ENCODE peak calls at places on chromosomes 11 and 22, in four cellular contexts. S, Q, U and I are unnamed samples.
A peak's percentile ranks its signal among the peaks of the same experiment; 100 is the strongest.

GRCh38 chr11:13291794-13292193 is 14.2 kb downstream of the BMAL1 start:
- DNase-seq in S (no peak), Q (no peak), U (no peak), I (no peak)

GRCh38 chr11:127943152-127943551 is 644.2 kb downstream of the ETS1 start:
- DNase-seq in S (no peak), Q (no peak), U (no peak), I (no peak)

GRCh38 chr11:67408437-67409200 is 4.7 kb downstream of the TBC1D10C start:
- DNase-seq in S (no peak), Q (no peak), U (no peak), I (no peak)

GRCh38 chr11:16792426-16792825 is 54.0 kb downstream of the C11orf58 start:
- DNase-seq in S (no peak), Q (no peak), U (no peak), I (no peak)

GRCh38 chr11:122398851-122399250 is 256.7 kb upstream of the UBASH3B start:
- DNase-seq in S (no peak), Q (no peak), U (no peak), I (no peak)

GRCh38 chr22:27312567-27313507 is 488.7 kb downstream of the MN1 start:
- DNase-seq in S (no peak), Q (no peak), U (no peak), I (no peak)

GRCh38 chr11:12043221-12043620 is 34.8 kb upstream of the DKK3 start:
- DNase-seq in S (no peak), Q (no peak), U (no peak), I (no peak)

GRCh38 chr11:30147293-30147692 is 83.5 kb upstream of the FSHB start:
- DNase-seq in S (no peak), Q (no peak), U (no peak), I (no peak)

GRCh38 chr22:39463931-39464390 is 7.1 kb downstream of the MGAT3 start:
- DNase-seq in S (no peak), Q (no peak), U (no peak), I (no peak)

GRCh38 chr11:128422576-128423370 is 164.6 kb downstream of the ETS1 start:
- DNase-seq in S (no peak), Q (no peak), U (no peak), I (peak; percentile 84)

GRCh38 chr22:28832731-28833130 is 32.4 kb upstream of the XBP1 start:
- DNase-seq in S (no peak), Q (no peak), U (no peak), I (no peak)

GRCh38 chr11:44658451-44658850 is 68.3 kb upstream of the TSPAN18 start:
- DNase-seq in S (no peak), Q (peak; percentile 15), U (no peak), I (peak; percentile 68)
- TF ChIP-seq FOXM1 in S (no peak), Q (no peak), U (no peak), I (no peak)

DNA sequence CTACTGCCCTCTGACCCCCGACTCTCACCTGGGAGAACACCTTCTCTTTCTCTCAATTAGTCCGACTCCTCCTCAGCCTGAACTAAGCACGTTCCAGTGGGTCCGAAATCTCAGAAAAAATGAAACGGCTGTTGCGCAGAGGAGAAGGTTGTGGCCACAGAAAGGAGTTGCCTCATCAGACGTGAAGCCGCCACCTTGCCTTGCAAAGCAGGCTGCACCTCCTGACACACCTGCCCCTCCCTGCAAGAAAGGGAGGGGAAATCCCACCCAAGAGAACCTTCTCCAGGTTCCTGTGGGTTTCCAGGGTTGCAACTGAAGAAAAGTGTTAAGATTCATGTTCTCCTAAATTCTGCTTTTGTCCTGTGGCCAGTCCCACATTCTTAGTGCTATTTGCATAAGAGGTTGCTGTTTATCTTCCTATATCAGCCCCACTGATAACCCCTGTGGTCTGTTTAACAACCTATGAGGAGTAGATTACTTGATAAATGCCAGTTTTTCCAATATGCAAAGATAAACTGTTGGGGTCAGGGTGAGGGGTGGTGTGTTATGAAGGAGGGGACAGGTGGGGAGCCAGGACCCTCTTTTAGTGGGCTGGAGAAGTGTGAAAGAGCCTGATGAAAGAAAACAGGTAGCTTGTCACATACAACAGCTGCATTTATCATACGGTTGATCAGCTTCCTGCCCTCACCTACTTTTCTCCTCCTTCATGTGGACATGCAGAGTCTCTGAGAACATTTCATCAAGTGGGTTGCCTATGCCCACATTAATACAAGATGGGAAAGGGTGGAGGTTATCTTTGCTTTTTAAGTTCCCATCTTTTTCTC is 18.2 kb downstream of the ZBTB16 start:
- DNase-seq in S (no peak), Q (no peak), U (no peak), I (no peak)
- TF ChIP-seq RFX5 in S (no peak), Q (no peak), U (no peak), I (no peak)

GRCh38 chr11:119195680-119196079 is 10.4 kb downstream of the NHERF4 start:
- DNase-seq in S (peak; percentile 43), Q (peak; percentile 68), U (no peak), I (peak; percentile 50)
- TF ChIP-seq FOXM1 in S (no peak), Q (no peak), U (no peak), I (no peak)

DNA sequence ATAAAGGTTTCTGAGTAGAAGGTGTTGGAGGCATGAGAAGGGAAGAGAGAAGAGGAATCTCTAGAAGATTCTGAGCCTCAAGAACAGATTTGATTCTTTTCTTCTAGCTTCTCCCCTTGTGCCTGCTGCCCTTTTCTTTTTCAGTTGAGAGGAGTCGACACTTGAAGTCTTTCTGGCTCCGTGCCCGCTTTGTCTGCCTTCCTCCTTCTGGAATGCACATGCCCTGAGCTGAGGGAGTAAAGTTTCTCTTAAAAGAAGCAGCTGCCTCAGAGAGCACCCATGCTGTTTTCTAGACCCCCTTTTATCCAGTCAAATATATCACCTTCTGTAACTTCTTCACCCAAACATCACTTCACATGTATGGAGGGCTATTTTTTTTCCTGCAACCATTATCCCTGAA is 13.7 kb downstream of the C11orf97 start:
- DNase-seq in S (no peak), Q (no peak), U (no peak), I (no peak)
- TF ChIP-seq RFX5 in S (no peak), Q (no peak), U (no peak), I (no peak)